ENCODE peak calls at places on chromosomes 16 and 17, in six cellular contexts. I is T-helper 2 cell, X is hepatic stellate cell, F is iPS-NIHi11, A is stomach, B is amygdala. C is an unnamed sample.
A peak's percentile ranks its signal among the peaks of the same experiment; 100 is the strongest.

GRCh38 chr17:2138318-2138717 is 83.4 kb downstream of the HIC1 start:
- DNase-seq in I (no peak), F (no peak), A (no peak), X (peak; percentile 41), B (no peak), C (peak; percentile 15)

GRCh38 chr17:39655105-39655504 is 10.0 kb upstream of the TCAP start:
- DNase-seq in A (no peak), X (no peak), B (no peak), I (no peak), F (no peak), C (no peak)

GRCh38 chr16:10949424-10949970 is 5.1 kb downstream of the CLEC16A start:
- DNase-seq in F (peak; percentile 53), B (no peak), A (no peak), I (no peak), X (peak; percentile 38), C (no peak)

GRCh38 chr17:78431692-78431958 is 53.2 kb downstream of the PGS1 start:
- DNase-seq in X (no peak), I (no peak), B (no peak), F (no peak), A (no peak), C (no peak)

GRCh38 chr17:68125471-68125870 is 89.9 kb downstream of the KPNA2 start:
- DNase-seq in A (no peak), I (no peak), F (no peak), X (no peak), B (no peak), C (no peak)

GRCh38 chr16:67606632-67607031 is 38.3 kb upstream of the CARMIL2 start:
- DNase-seq in F (no peak), I (no peak), B (no peak), X (no peak), A (no peak), C (no peak)

GRCh38 chr16:84180519-84181140 is 6.2 kb downstream of the TAF1C start:
- DNase-seq in B (no peak), X (no peak), I (no peak), A (no peak), F (no peak), C (no peak)

GRCh38 chr17:16969931-16970906 is 1.7 kb downstream of the TNFRSF13B start:
- DNase-seq in F (no peak), A (no peak), X (no peak), I (no peak), B (no peak), C (no peak)

GRCh38 chr17:50290074-50290702 is 15.9 kb downstream of the TMEM92 start:
- DNase-seq in A (peak; percentile 77), X (peak; percentile 93), B (no peak), I (no peak), F (no peak), C (peak; percentile 96)

GRCh38 chr16:53960954-53961616 is 257.1 kb downstream of the FTO start:
- DNase-seq in X (no peak), F (no peak), B (no peak), A (no peak), I (no peak), C (no peak)

GRCh38 chr16:5027575-5028235 is 6.0 kb downstream of the NAGPA start:
- DNase-seq in A (no peak), F (no peak), B (no peak), I (no peak), X (no peak), C (no peak)

GRCh38 chr16:63037761-63038562 is 1001.7 kb upstream of the CDH8 start:
- DNase-seq in F (no peak), I (no peak), X (no peak), B (no peak), A (no peak), C (no peak)

GRCh38 chr16:81468269-81468902 is 23.8 kb downstream of the CMIP start:
- DNase-seq in X (no peak), I (no peak), A (no peak), F (no peak), B (no peak), C (no peak)

C was measured in AG08395.